ENCODE peak calls at places on chromosomes 6 and 20, in four cellular contexts. E is hepatocyte, P is OCI-LY7, R is sigmoid colon. F is an unnamed sample. For H3K4me1, the result is how much of the 10 kb centered on the place peaks cover.

GRCh38 chr6:91434135-91434534 is 847.3 kb upstream of the MAP3K7 start:
- DNase-seq in E (peak), R (no peak), P (no peak), F (no peak)

GRCh38 chr6:56450376-56450775 is 192.3 kb downstream of the DST start:
- DNase-seq in P (no peak), E (no peak), R (no peak), F (no peak)

GRCh38 chr6:152648090-152648489 is 10.9 kb upstream of the SYNE1 start:
- DNase-seq in P (no peak), E (no peak), R (no peak), F (no peak)

GRCh38 chr20:45377191-45377775 is 842 bp downstream of the TP53TG5 start:
- DNase-seq in P (no peak), R (no peak), E (no peak), F (no peak)

GRCh38 chr6:90328004-90328403 is 31.4 kb upstream of the BACH2 start:
- DNase-seq in P (no peak), E (no peak), R (no peak), F (no peak)

GRCh38 chr6:105363100-105363754 is 39.7 kb downstream of the PREP start:
- DNase-seq in P (no peak), R (no peak), E (peak), F (peak)

GRCh38 chr6:119129148-119129967 is 50.9 kb upstream of the FAM184A start:
- DNase-seq in P (peak), E (peak), R (no peak), F (no peak)

GRCh38 chr6:31954511-31954910 is 4.3 kb downstream of the NELFE start:
- DNase-seq in R (no peak), P (no peak), E (no peak), F (no peak)

GRCh38 chr6:3063733-3064700 is 4.3 kb upstream of the RIPK1 start:
- DNase-seq in P (peak), E (peak), R (peak), F (peak)

GRCh38 chr6:52154381-52154780 is 31.8 kb upstream of the IL17A start:
- DNase-seq in R (no peak), P (no peak), E (no peak), F (no peak)

GRCh38 chr20:60137657-60138245 is 179.5 kb downstream of the CDH26 start:
- DNase-seq in R (no peak), P (peak), E (no peak), F (no peak)

DNA sequence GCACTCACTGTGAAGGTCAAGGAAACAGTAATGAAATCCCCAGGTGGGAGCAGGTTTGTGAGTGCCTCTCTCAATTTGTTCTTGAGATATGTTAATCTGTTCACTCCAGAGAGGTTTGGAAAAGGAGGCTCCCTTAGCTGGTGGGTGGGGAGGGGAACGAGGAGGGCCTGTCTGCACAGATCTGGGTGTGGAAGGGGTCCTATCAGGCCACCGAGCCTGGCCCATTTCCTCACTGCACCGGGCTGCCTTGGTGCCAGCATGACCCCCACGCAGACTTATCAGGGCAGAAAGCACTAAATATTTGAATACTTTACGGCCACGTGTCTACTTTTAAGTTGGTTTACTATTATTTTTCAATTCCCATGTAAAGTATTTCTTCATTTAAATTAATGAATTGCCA is 8.3 kb downstream of the AGPAT4 start:
- DNase-seq in P (no peak), E (no peak), R (peak), F (no peak)
- TF ChIP-seq CTCF in P (no peak), E (no peak), R (no peak), F (no peak)

DNA sequence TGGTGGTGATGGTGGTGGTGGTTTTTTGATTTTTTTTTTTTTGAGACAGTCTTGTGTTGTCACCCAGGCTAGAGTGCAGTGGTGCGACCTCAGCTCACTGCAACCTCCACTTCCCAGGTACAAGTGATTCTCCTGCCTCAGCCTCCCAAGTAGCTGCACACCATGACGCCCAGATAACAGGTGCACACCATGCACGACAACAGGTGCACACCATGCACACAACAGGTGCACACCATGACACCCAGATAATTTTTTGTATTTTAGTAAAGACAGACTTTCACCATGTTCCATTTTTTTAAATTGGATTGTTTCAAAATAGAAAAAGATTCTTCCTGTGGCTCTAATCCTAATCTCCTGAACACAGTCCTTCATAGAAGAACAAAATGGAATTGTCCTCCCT is 257.9 kb downstream of the ALDH8A1 start:
- DNase-seq in P (no peak), E (no peak), R (no peak), F (no peak)
- H3K4me3 ChIP-seq in P (no peak), E (no peak), R (no peak), F (no peak)

DNA sequence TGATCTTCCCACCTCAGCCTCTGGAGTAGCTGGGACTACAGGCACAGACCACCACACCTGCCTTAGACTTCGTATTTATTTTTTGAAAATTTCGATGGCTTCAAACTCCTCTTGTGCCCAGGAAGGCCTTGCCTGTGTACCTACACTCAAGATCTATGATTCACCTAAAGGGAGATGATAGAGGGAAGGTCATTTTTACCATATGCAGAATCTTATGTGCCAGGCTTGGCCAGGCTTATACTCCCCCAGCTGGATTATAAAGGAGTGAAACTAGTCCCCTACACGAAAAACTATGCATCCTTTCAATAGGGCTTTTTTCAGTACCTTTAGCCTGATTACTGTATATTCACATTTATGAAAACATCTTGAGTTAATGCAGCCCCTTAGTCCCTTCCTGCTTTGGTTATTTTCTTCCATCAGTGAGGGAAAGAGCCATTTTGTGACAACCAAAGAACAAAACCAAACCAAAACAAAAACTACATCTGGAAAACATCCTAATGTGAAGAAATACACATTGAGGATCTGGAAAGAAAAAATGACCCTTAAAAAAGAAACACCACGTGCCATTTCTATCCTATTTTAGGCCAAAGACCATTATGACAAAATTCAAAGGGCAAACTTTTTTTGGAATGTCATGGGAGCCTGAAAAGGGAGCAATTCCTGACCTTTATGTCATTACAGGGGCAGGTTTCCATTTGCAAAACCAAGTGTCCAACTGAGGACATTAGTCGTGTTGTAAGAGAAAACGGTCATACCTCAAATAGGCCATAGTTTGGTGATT is 34.7 kb downstream of the RIPOR2 start:
- DNase-seq in R (no peak), E (no peak), P (no peak), F (no peak)
- H3K4me1 ChIP-seq in R (under half), E (under half), P (half or more), F (under half)

DNA sequence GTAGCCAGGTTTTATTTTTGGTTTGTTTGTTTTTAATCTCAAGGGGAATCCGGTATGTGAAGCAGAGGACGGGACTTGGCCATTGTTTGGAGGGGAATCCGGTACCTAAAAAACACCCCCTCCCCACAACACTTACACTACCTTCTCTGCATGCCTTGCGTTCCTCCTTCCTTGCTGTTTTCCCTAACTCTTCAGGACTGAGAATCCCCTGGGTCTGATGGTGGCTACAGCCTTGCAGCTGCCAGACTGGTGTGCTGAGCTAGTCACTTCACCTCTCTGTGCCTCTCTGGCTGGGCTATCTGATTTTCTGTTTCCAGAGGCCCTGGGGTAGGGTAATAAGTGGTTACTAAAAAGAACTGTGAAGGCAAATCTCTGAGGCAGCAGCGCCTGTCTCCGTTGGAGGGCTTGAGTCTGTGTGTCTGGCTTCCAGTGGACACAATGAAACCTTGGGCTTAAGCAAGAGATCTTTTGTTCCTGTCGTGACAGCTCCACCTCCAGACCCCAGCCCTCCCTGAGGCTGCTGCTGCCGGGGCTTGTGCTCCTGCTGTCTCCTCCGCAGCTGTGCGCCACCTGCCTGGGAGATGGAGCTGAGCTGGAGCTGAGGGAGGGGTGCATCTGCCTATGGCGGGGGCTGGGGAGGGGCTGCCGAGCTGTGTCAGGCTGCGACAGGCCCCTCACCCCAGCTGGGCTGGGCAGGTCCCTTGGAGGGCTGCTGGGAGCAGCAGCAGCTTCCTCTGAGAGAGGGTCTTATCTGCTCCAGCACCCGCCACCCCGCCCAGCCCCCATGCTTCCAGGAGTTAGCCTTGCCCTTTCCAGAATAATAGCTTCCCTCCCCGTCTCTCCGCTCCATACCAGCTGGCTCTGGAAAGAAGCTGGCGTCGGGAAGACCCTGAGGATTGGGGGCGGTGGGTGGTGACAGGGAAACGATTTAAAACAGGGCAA is 65.8 kb upstream of the CCDC167 start:
- DNase-seq in R (no peak), E (peak), P (no peak), F (peak)
- TF ChIP-seq CTCF in R (no peak), E (peak), P (no peak), F (peak)

GRCh38 chr6:24127316-24127715 is 1.3 kb downstream of the NRSN1 start:
- DNase-seq in R (no peak), E (no peak), P (no peak), F (no peak)

GRCh38 chr6:24131751-24132150 is 5.7 kb downstream of the NRSN1 start:
- DNase-seq in E (no peak), P (no peak), R (no peak), F (no peak)

GRCh38 chr6:24122139-24122538 is 3.9 kb upstream of the NRSN1 start:
- DNase-seq in E (no peak), R (no peak), P (no peak), F (no peak)

GRCh38 chr6:24125980-24126379 is at the start of gene NRSN1:
- DNase-seq in R (no peak), E (peak), P (no peak), F (peak)

GRCh38 chr6:24126586-24127192 is 674 bp downstream of the NRSN1 start:
- DNase-seq in R (no peak), E (peak), P (peak), F (peak)
- H3K4me3 ChIP-seq in R (no peak), E (no peak), P (no peak), F (peak)

DNA sequence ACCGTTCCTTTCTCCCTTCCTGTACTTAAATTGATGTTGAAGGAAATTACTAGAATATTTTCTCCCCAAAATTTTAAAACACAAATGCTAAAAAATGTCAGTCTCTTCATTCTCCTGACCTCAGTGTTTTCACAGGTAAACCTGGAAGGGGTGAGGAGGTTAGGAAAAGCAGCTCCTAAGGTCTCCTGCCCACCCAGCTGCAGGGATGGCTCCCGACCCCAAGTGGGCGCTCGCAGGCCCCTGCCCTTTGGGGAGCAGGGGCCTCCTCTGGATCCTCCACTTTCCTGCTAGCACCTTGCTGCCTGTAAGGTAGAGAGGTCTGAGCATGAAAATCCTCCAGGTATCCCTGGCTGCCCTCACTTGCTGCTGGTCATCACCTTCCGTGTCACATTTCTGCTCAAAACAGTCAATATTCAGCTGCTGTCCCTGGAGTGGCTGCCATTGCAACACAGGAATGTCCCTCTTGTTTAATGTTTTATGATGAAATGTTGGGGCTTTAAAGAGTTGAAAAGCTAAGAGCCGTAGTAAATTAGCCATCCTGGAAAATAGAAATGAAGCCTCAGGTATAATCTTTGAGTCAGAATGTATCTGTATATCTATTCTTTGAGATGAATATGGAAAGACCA is 10.9 kb upstream of the HSP90AB1 start:
- DNase-seq in P (no peak), E (no peak), R (no peak), F (no peak)
- H3K4me1 ChIP-seq in P (under half), E (under half), R (half or more), F (under half)

GRCh38 chr6:139996253-139996834 is 621.9 kb upstream of the CITED2 start:
- DNase-seq in P (peak), R (no peak), E (peak), F (peak)
- TF ChIP-seq CTCF in P (peak), R (no peak), E (peak), F (peak)

DNA sequence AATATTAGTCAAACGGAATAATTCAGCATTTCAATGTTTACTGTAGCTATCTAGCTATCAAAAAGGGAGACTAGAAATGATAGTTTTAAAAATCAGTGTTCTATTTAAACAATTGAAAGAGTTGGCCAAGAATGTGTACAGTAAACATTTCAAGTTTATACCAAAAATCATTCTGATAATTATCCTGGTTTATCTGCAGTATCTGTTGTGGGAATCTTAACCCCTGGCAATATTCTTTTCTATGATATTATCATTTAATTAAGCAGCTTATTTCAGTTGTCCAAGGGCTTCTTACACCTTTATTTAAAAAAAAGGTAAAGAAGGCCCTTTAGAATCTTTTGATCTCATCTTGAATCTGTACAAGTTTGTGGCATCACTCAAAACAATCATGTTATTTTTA is 125.1 kb downstream of the PHACTR1 start:
- DNase-seq in E (no peak), P (no peak), R (no peak), F (no peak)
- H3K4me3 ChIP-seq in E (no peak), P (no peak), R (no peak), F (no peak)

F was measured in BE2C.